ENCODE peak calls at places on chromosomes 7 and 10, in four cellular contexts. B, Y, S and D are unnamed samples.

GRCh38 chr7:121576148-121576921 is 180.2 kb upstream of the FAM3C start:
- DNase-seq in S (no peak), Y (no peak), B (no peak), D (no peak)

GRCh38 chr7:3300651-3301471 is at the start of gene SDK1:
- DNase-seq in Y (peak; percentile 96), B (peak; percentile 88), S (peak; percentile 94), D (peak; percentile 91)

GRCh38 chr10:72598769-72599701 is 26.8 kb downstream of the MICU1 start:
- DNase-seq in S (no peak), B (no peak), Y (no peak), D (no peak)

GRCh38 chr10:110410329-110411046 is 87.2 kb upstream of the DUSP5 start:
- DNase-seq in Y (no peak), B (no peak), S (peak; percentile 91), D (no peak)

GRCh38 chr7:28551311-28551710 is 139.0 kb downstream of the CREB5 start:
- DNase-seq in S (no peak), Y (no peak), B (no peak), D (no peak)

GRCh38 chr7:28069788-28070187 is 110.8 kb downstream of the JAZF1 start:
- DNase-seq in B (no peak), Y (no peak), S (no peak), D (no peak)

GRCh38 chr7:78448915-78449314 is 650.3 kb downstream of the PHTF2 start:
- DNase-seq in S (no peak), B (no peak), Y (no peak), D (no peak)

GRCh38 chr10:17001961-17002749 is 127.5 kb downstream of the CUBN start:
- DNase-seq in S (no peak), Y (peak; percentile 26), B (peak; percentile 42), D (no peak)

GRCh38 chr7:9945882-9946281 is 1027.8 kb upstream of the PHF14 start:
- DNase-seq in Y (no peak), S (no peak), B (no peak), D (no peak)

GRCh38 chr10:75097666-75098285 is 13.7 kb upstream of the SAMD8 start:
- DNase-seq in B (no peak), Y (no peak), S (no peak), D (no peak)

GRCh38 chr7:13827716-13828115 is 161.8 kb downstream of the ETV1 start:
- DNase-seq in B (no peak), Y (no peak), S (no peak), D (no peak)

GRCh38 chr10:50480054-50481007 is 143.4 kb downstream of the SGMS1 start:
- DNase-seq in B (no peak), S (no peak), Y (no peak), D (peak; percentile 38)

GRCh38 chr10:132690821-132691610 is 94.9 kb downstream of the NKX6-2 start:
- DNase-seq in S (peak; percentile 38), B (no peak), Y (no peak), D (no peak)

GRCh38 chr7:75888464-75889222 is 9.8 kb downstream of the RHBDD2 start:
- DNase-seq in Y (no peak), B (no peak), S (no peak), D (no peak)

GRCh38 chr10:90179696-90180407 is 478.5 kb downstream of the KIF20B start:
- DNase-seq in S (peak; percentile 45), B (no peak), Y (no peak), D (no peak)

GRCh38 chr7:112505495-112505894 is 24.7 kb downstream of the LSMEM1 start:
- DNase-seq in Y (no peak), B (no peak), S (no peak), D (no peak)

GRCh38 chr10:108872854-108873253 is 1050.5 kb downstream of the XPNPEP1 start:
- DNase-seq in Y (no peak), S (no peak), B (no peak), D (no peak)

GRCh38 chr10:31697271-31698168 is 231.1 kb downstream of the ARHGAP12 start:
- DNase-seq in Y (no peak), S (peak; percentile 74), B (no peak), D (no peak)

GRCh38 chr10:5537684-5538083 is 12.9 kb downstream of the CALML3 start:
- DNase-seq in B (no peak), S (peak; percentile 22), Y (no peak), D (no peak)

GRCh38 chr10:89963446-89964102 is 262.2 kb downstream of the KIF20B start:
- DNase-seq in Y (no peak), B (no peak), S (no peak), D (no peak)

GRCh38 chr7:76108540-76109233 is 60.8 kb downstream of the MDH2 start:
- DNase-seq in Y (no peak), B (no peak), S (peak; percentile 77), D (no peak)

GRCh38 chr7:97004237-97004930 is 969 bp upstream of the DLX6 start:
- DNase-seq in Y (no peak), S (no peak), B (no peak), D (no peak)

GRCh38 chr10:63588436-63589180 is 67.4 kb downstream of the REEP3 start:
- DNase-seq in S (no peak), B (no peak), Y (no peak), D (no peak)